ENCODE peak calls at places on chromosome 9, in five cellular contexts. K is HCT116, H is heart left ventricle, F is A549, T is tibial nerve. C is an unnamed sample.

GRCh38 chr9:114611516-114612271 is 603 bp downstream of the TMEM268 start:
- DNase-seq in T (peak; percentile 25), K (no peak), H (peak; percentile 52), F (peak; percentile 50), C (peak; percentile 94)

GRCh38 chr9:29751220-29751619 is 2177.9 kb upstream of the C9orf72 start:
- DNase-seq in H (no peak), K (no peak), T (no peak), F (no peak), C (no peak)

GRCh38 chr9:87099383-87099782 is 152.1 kb upstream of the GAS1 start:
- DNase-seq in H (no peak), F (no peak), T (no peak), K (no peak), C (no peak)

GRCh38 chr9:86093788-86094555 is 5.4 kb downstream of the GOLM1 start:
- DNase-seq in K (peak; percentile 33), H (no peak), T (no peak), F (peak; percentile 86), C (no peak)

GRCh38 chr9:77575785-77576184 is 72.3 kb downstream of the GNA14 start:
- DNase-seq in F (no peak), K (no peak), H (no peak), T (no peak), C (no peak)

GRCh38 chr9:133002147-133003070 is 23.9 kb downstream of the GFI1B start:
- DNase-seq in T (no peak), H (no peak), K (no peak), F (no peak), C (no peak)

GRCh38 chr9:127796899-127797370 is 5.7 kb upstream of the FPGS start:
- DNase-seq in H (no peak), K (no peak), F (no peak), T (no peak), C (no peak)

GRCh38 chr9:73133042-73133651 is 18.5 kb upstream of the ANXA1 start:
- DNase-seq in H (no peak), K (no peak), F (no peak), T (no peak), C (no peak)

GRCh38 chr9:7782390-7783120 is 17.0 kb downstream of the DMAC1 start:
- DNase-seq in K (no peak), H (no peak), T (no peak), F (no peak), C (no peak)

GRCh38 chr9:99905833-99906402 is 536 bp upstream of the STX17 start:
- DNase-seq in T (no peak), F (no peak), K (no peak), H (no peak), C (no peak)

GRCh38 chr9:92911496-92912475 is 33.9 kb upstream of the ZNF484 start:
- DNase-seq in F (no peak), K (no peak), T (no peak), H (no peak), C (no peak)

GRCh38 chr9:94911211-94911610 is 184.7 kb downstream of the AOPEP start:
- DNase-seq in K (no peak), H (no peak), T (no peak), F (no peak), C (no peak)

GRCh38 chr9:12880406-12881016 is 105.7 kb downstream of the LURAP1L start:
- DNase-seq in T (no peak), H (no peak), F (no peak), K (no peak), C (no peak)

GRCh38 chr9:120742951-120743416 is 28.7 kb upstream of the MEGF9 start:
- DNase-seq in K (peak; percentile 29), H (no peak), T (no peak), F (peak; percentile 71), C (no peak)

GRCh38 chr9:3664044-3664443 is 138.2 kb upstream of the RFX3 start:
- DNase-seq in H (no peak), T (no peak), K (no peak), F (no peak), C (no peak)

GRCh38 chr9:115672477-115673316 is 480.9 kb upstream of the PAPPA start:
- DNase-seq in F (peak; percentile 84), H (peak; percentile 20), T (no peak), K (no peak), C (no peak)

GRCh38 chr9:121218357-121219027 is 16.8 kb upstream of the RAB14 start:
- DNase-seq in T (no peak), K (no peak), F (no peak), H (no peak), C (no peak)

GRCh38 chr9:2021731-2022130 is 6.6 kb downstream of the SMARCA2 start:
- DNase-seq in K (no peak), F (no peak), T (no peak), H (no peak), C (no peak)

GRCh38 chr9:89982016-89982415 is 377.2 kb downstream of the GADD45G start:
- DNase-seq in F (no peak), T (no peak), K (no peak), H (no peak), C (no peak)

GRCh38 chr9:37899041-37899440 is 4.9 kb downstream of the SLC25A51 start:
- DNase-seq in K (no peak), T (no peak), F (no peak), H (no peak), C (no peak)

GRCh38 chr9:86115886-86116285 is 16.5 kb upstream of the GOLM1 start:
- DNase-seq in F (no peak), T (no peak), H (no peak), K (no peak), C (no peak)

GRCh38 chr9:98057095-98057799 is 715 bp downstream of the NANS start:
- DNase-seq in H (no peak), K (no peak), T (peak; percentile 21), F (no peak), C (no peak)

GRCh38 chr9:123225374-123225813 is 43.0 kb downstream of the STRBP start:
- DNase-seq in K (peak; percentile 6), T (no peak), H (no peak), F (peak; percentile 13), C (no peak)

GRCh38 chr9:93292664-93293328 is 108.9 kb downstream of the WNK2 start:
- DNase-seq in T (no peak), K (no peak), H (no peak), F (no peak), C (no peak)

GRCh38 chr9:86353591-86354047 is 591 bp downstream of the TUT7 start:
- DNase-seq in T (no peak), H (no peak), K (no peak), F (peak; percentile 33), C (peak; percentile 55)

GRCh38 chr9:126474786-126475485 is 138.8 kb upstream of the LMX1B start:
- DNase-seq in K (peak; percentile 71), H (no peak), T (no peak), F (peak; percentile 69), C (no peak)

GRCh38 chr9:133167096-133167695 is 3.5 kb upstream of the GBGT1 start:
- DNase-seq in T (no peak), K (no peak), F (no peak), H (no peak), C (no peak)

GRCh38 chr9:120791161-120791560 is 2.1 kb downstream of the FBXW2 start:
- DNase-seq in T (no peak), H (no peak), K (no peak), F (no peak), C (no peak)

GRCh38 chr9:89319015-89319905 is 960 bp downstream of the SECISBP2 start:
- DNase-seq in H (no peak), K (no peak), T (no peak), F (no peak), C (no peak)

GRCh38 chr9:12426198-12426864 is 266.9 kb upstream of the TYRP1 start:
- DNase-seq in H (no peak), F (no peak), T (no peak), K (no peak), C (no peak)

GRCh38 chr9:2320126-2320525 is 301.5 kb upstream of the VLDLR start:
- DNase-seq in K (no peak), F (no peak), T (no peak), H (no peak), C (no peak)

GRCh38 chr9:109914280-109915027 is 134.5 kb downstream of the PALM2AKAP2 start:
- DNase-seq in K (no peak), T (no peak), F (no peak), H (no peak), C (no peak)

GRCh38 chr9:124894741-124895170 is 32.8 kb downstream of the ARPC5L start:
- DNase-seq in F (no peak), H (no peak), K (peak; percentile 10), T (no peak), C (no peak)

GRCh38 chr9:124007157-124007460 is 4.5 kb upstream of the LHX2 start:
- DNase-seq in F (no peak), H (no peak), T (no peak), K (no peak), C (no peak)

GRCh38 chr9:129886226-129887174 is 51.2 kb downstream of the USP20 start:
- DNase-seq in K (no peak), F (no peak), H (no peak), T (no peak), C (no peak)

GRCh38 chr9:107637421-107638420 is 148.2 kb upstream of the KLF4 start:
- DNase-seq in H (peak; percentile 94), F (peak; percentile 78), K (no peak), T (peak; percentile 86), C (peak; percentile 92)
- TF ChIP-seq CTCF in H (no peak), F (no peak), K (no peak), T (no peak), C (peak; percentile 68)

DNA sequence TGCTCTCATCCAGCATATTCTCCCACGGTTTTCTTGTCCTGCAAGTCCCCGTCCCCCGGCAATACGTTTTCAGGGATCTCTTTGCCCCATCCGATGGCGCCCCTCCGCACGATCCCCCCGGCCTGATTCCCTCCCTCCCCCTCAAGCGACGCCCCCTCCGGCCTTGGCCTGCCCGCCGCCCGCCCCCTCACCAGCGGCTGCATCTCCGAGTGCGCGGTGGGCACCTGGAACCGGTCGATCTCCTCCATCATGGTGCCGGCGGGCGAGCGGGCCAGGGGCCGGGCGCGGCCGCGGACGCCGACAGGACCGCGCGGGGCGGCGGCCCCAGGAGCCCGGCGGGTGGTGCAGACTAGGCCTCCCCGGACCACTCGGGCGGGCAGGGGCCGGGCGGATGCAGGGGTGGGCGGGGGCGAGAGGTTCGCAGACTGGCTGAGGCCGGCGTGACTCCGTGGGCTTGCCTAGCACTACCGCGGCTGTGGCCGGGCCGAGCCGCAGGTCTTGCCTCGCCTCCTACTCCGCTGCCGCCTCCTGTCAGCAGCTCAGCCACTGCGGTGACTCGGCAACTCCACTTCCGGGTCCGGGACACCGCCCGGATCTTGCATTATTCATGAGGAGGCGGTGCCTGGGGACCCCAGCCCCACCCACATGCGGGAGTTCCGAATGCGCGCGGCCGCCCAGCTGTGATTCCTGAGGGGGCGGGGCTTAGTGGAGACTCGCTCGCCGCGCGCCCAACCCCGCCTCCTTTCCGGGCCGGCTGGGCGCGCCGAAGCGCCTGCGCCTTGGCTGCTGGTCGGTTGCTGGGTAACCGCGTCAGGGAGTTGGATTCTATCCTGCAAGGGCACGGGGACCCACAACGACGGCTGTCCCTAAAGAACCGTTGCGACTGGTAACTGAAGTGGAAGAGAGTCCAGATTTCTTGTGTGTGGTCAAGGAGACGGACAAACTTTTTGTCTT is at the start of the genes DNAI1 and FAM219A:
- DNase-seq in K (peak; percentile 95), T (peak; percentile 98), F (peak; percentile 94), H (peak; percentile 99), C (peak; percentile 100)
- TF ChIP-seq POLR2A in K (no peak), T (peak; percentile 89), F (peak; percentile 78), H (peak; percentile 97), C (peak; percentile 56)

GRCh38 chr9:135085830-135086546 is 1.5 kb upstream of the OLFM1 start:
- DNase-seq in F (peak; percentile 81), H (peak; percentile 71), T (peak; percentile 74), K (peak; percentile 54), C (peak; percentile 92)
- TF ChIP-seq CTCF in F (peak; percentile 90), H (peak; percentile 98), T (peak; percentile 85), K (peak; percentile 92), C (peak; percentile 82)

GRCh38 chr9:91905958-91906585 is 44.0 kb downstream of the ROR2 start:
- DNase-seq in F (peak; percentile 23), T (no peak), H (peak; percentile 27), K (no peak), C (peak; percentile 52)
- TF ChIP-seq POLR2A in F (no peak), T (no peak), H (no peak), K (no peak), C (no peak)